ENCODE peak calls at places on chromosomes 5 and 9, in five cellular contexts. L is Peyer's patch, U is heart left ventricle, B is A549, J is spleen. W is an unnamed sample.

GRCh38 chr5:94385767-94386166 is 232.6 kb downstream of the KIAA0825 start:
- DNase-seq in J (no peak), B (no peak), U (no peak), L (no peak), W (no peak)

GRCh38 chr9:92759990-92760893 is 4.4 kb downstream of the BICD2 start:
- DNase-seq in J (peak; percentile 73), B (no peak), U (peak; percentile 93), L (no peak), W (peak; percentile 73)

GRCh38 chr5:112279082-112279481 is 140.0 kb downstream of the EPB41L4A start:
- DNase-seq in U (no peak), L (no peak), B (no peak), J (no peak), W (no peak)

GRCh38 chr5:1037123-1037670 is 28.6 kb downstream of the NKD2 start:
- DNase-seq in U (peak; percentile 29), J (no peak), B (no peak), L (no peak), W (no peak)

GRCh38 chr5:120405923-120406322 is 58.2 kb upstream of the PRR16 start:
- DNase-seq in L (no peak), U (no peak), B (no peak), J (no peak), W (no peak)

GRCh38 chr5:18252559-18252958 is 618.3 kb downstream of the TAF11L14 start:
- DNase-seq in B (no peak), J (no peak), L (no peak), U (no peak), W (no peak)

GRCh38 chr5:89338935-89339334 is 456.0 kb upstream of the MEF2C start:
- DNase-seq in J (no peak), B (no peak), U (no peak), L (no peak), W (no peak)

GRCh38 chr9:133496901-133497411 is 18.1 kb upstream of the SLC2A6 start:
- DNase-seq in L (no peak), J (no peak), B (no peak), U (peak; percentile 26), W (no peak)

GRCh38 chr5:56305551-56305950 is 72.4 kb upstream of the ANKRD55 start:
- DNase-seq in U (no peak), B (no peak), L (no peak), J (no peak), W (no peak)

GRCh38 chr9:28056006-28056405 is 482.7 kb upstream of the C9orf72 start:
- DNase-seq in B (no peak), J (no peak), L (no peak), U (no peak), W (no peak)

GRCh38 chr9:132943677-132944293 is 631 bp downstream of the TSC1 start:
- DNase-seq in B (no peak), J (no peak), U (no peak), L (no peak), W (no peak)

GRCh38 chr9:87812375-87813118 is 70.1 kb upstream of the SPATA31E1 start:
- DNase-seq in B (peak; percentile 60), U (no peak), L (no peak), J (no peak), W (no peak)

GRCh38 chr5:102421647-102422046 is 77.2 kb downstream of the SLCO6A1 start:
- DNase-seq in L (no peak), U (no peak), J (no peak), B (no peak), W (no peak)

GRCh38 chr5:173238312-173239232 is 3.6 kb upstream of the NKX2-5 start:
- DNase-seq in U (peak; percentile 29), B (no peak), L (no peak), J (no peak), W (no peak)

GRCh38 chr9:96884443-96884842 is 30.1 kb upstream of the ZNF782 start:
- DNase-seq in B (peak; percentile 41), U (no peak), L (peak; percentile 84), J (no peak), W (no peak)

GRCh38 chr9:38068616-38068865 is 486 bp downstream of the SHB start:
- DNase-seq in L (peak; percentile 61), J (no peak), U (peak; percentile 64), B (no peak), W (no peak)

GRCh38 chr5:157670662-157671591 is at the start of gene C5orf52:
- DNase-seq in U (peak; percentile 27), J (peak; percentile 81), B (peak; percentile 18), L (peak; percentile 77), W (no peak)

GRCh38 chr9:124747065-124747464 is 24.0 kb downstream of the NR6A1 start:
- DNase-seq in J (no peak), L (no peak), U (no peak), B (no peak), W (no peak)

GRCh38 chr9:109297899-109298298 is 23.0 kb downstream of the EPB41L4B start:
- DNase-seq in U (no peak), L (no peak), B (no peak), J (no peak), W (no peak)

GRCh38 chr5:38547257-38547656 is 9.2 kb downstream of the LIFR start:
- DNase-seq in U (no peak), J (no peak), B (no peak), L (no peak), W (no peak)

GRCh38 chr5:26847041-26847736 is 191.2 kb downstream of the CDH9 start:
- DNase-seq in U (no peak), L (no peak), B (peak; percentile 15), J (no peak), W (no peak)
- H3K27ac ChIP-seq in U (no peak overlapping the region), L (no peak overlapping the region), B (peak overlapping the region; percentile 69), J (no peak overlapping the region), W (no peak overlapping the region)

GRCh38 chr5:176181271-176181855 is 56.9 kb upstream of the SIMC1 start:
- DNase-seq in U (no peak), J (no peak), B (no peak), L (no peak), W (no peak)
- TF ChIP-seq POLR2A in U (no peak), J (no peak), B (no peak), L (no peak), W (no peak)

DNA sequence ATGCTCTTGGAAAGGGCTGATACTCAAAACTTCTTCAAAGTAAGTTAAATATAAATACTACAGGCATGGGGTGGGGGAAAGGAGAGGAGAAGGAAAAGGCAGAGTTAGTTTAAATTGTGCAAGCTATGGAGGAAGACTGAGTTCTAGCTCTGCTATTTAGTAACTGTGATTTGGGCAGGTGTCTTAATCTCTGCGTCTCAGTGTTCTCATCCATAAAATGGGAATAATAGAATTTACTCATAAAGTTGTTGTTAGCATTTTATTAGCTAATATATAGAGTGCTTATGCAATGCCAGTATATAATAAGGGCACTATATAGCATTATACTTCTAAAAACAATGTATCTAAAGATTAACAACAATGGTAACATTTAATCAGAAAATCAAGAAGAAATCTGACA is 12.7 kb upstream of the PURA start:
- DNase-seq in B (no peak), J (no peak), L (no peak), U (no peak), W (no peak)
- H3K27ac ChIP-seq in B (no peak overlapping the region), J (no peak overlapping the region), L (no peak overlapping the region), U (no peak overlapping the region), W (no peak overlapping the region)

DNA sequence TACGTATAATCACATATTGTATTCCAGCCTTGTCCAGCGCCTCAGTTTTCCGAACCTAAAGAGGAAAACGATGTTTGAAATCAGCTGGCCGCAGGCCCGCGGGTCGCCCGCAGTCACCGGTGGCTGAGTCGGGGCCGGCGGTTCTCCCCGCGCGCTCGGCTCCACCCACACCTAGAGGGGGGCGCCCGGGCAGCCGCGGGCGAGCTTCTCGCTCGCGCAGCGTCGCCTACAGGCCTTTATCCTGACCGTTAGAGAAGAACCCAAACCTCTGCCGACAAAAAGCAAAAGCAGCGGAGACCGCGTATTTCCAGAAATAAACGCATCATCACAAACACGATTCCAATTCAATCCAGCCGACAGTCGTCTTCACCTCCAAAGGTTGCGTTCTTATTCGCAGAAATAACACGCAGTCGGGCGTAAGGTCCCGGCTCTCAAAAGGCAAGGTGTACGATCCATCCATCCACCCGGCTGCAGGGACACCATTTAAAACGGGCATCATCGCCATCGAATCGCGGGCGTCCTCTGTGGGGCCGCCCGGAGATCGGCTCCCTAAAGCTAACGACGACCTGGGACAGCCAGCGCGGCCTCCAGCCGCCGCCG is 680 bp upstream of the NIPBL start:
- DNase-seq in U (peak; percentile 89), J (peak; percentile 97), B (peak; percentile 38), L (peak; percentile 92), W (peak; percentile 88)
- TF ChIP-seq POLR2A in U (no peak), J (peak; percentile 35), B (no peak), L (no peak), W (no peak)

W was measured in suprapubic skin.